ENCODE peak calls at places on chromosomes 7 and 10, in four cellular contexts. V is H1, Q is neuronal stem cell, U is mesenchymal stem cell. R is an unnamed sample.

GRCh38 chr7:34124765-34125164 is 219.4 kb downstream of the BMPER start:
- DNase-seq in V (no peak), Q (no peak), U (no peak), R (no peak)

GRCh38 chr10:79250259-79250658 is 97.0 kb upstream of the PPIF start:
- DNase-seq in V (no peak), Q (no peak), U (no peak), R (no peak)

GRCh38 chr7:138814806-138815332 is 16.9 kb upstream of the ATP6V0A4 start:
- DNase-seq in V (no peak), Q (no peak), U (no peak), R (no peak)

GRCh38 chr7:151539055-151539714 is 19.5 kb upstream of the RHEB start:
- DNase-seq in V (no peak), Q (peak), U (peak), R (peak)

GRCh38 chr7:78620931-78621330 is 822.4 kb downstream of the PHTF2 start:
- DNase-seq in V (no peak), Q (peak), U (peak), R (peak)

GRCh38 chr7:28787116-28787515 is 171.0 kb downstream of the TRIL start:
- DNase-seq in V (no peak), Q (no peak), U (no peak), R (no peak)

GRCh38 chr7:148503900-148504487 is 86.6 kb upstream of the C7orf33 start:
- DNase-seq in V (no peak), Q (no peak), U (peak), R (no peak)

GRCh38 chr10:101812606-101813005 is 5.6 kb downstream of the OGA start:
- DNase-seq in V (no peak), Q (no peak), U (no peak), R (no peak)

GRCh38 chr10:24680647-24681475 is 42.8 kb downstream of the ARHGAP21 start:
- DNase-seq in V (no peak), Q (no peak), U (no peak), R (no peak)

GRCh38 chr7:32206987-32207386 is 136.8 kb upstream of the PDE1C start:
- DNase-seq in V (peak), Q (peak), U (peak), R (peak)

GRCh38 chr7:131530137-131530536 is 26.3 kb downstream of the PODXL start:
- DNase-seq in V (no peak), Q (no peak), U (no peak), R (no peak)

GRCh38 chr10:78964952-78965633 is 103.7 kb upstream of the ZMIZ1 start:
- DNase-seq in V (peak), Q (peak), U (peak), R (peak)

GRCh38 chr10:95742529-95742884 is 13.5 kb upstream of the ENTPD1 start:
- DNase-seq in V (no peak), Q (no peak), U (no peak), R (no peak)

GRCh38 chr7:20598479-20599419 is 16.7 kb upstream of the ABCB5 start:
- DNase-seq in V (no peak), Q (peak), U (peak), R (no peak)

GRCh38 chr7:122290476-122290875 is 14.1 kb downstream of the FEZF1 start:
- DNase-seq in V (no peak), Q (no peak), U (no peak), R (no peak)

DNA sequence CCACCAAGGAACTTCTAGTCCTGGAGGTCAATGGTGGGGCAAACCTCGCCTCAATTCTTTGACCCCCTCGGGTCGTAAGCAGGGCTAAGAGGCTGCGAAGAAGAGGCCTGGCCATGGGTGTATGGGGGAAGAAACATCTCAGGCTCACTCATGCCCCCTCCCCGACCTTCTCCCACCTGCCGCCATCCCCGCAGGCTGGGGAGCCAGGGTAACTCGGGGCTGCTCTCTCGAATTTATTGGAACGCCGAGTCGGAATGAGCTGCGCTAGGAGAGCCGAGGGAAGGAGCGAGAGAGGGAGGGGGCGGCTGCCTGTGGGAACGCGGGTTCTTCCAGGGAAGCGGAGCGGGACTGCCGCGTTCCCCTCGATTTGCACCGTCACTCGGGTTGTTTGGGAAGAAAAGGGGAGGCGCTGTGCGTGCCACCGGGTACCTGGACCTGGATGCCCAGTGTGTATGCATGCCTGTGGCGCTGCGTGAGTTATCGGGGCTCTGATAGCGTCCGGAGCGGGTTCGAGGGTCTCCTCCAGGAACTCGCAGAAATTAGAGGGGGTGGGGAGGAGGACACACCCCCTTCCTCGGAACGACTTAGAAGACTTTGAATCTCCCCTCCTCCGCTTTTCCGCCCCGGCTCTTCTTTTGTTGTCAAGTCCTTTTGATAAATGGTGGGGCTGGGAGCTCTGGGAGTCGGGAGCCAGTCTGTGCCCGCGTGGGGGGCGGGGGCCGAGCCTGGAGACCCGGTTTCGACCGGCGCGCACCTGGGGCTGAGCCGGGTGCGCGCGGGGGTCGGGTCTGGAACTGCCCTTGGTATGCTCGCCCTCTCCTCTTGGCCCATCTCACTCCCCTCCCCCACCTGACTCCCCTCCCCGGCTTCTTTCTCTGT is 1.8 kb upstream of the ZNF503 start:
- DNase-seq in V (peak), Q (peak), U (peak), R (peak)
- H3K27ac ChIP-seq in V (no peak), Q (peak), U (no peak), R (no peak)

GRCh38 chr7:27066148-27066547 is 29.7 kb downstream of the HOXA1 start:
- DNase-seq in V (no peak), Q (no peak), U (peak), R (no peak)
- H2BK12ac ChIP-seq in V (no peak), Q (no peak), U (no peak), R (no peak)

DNA sequence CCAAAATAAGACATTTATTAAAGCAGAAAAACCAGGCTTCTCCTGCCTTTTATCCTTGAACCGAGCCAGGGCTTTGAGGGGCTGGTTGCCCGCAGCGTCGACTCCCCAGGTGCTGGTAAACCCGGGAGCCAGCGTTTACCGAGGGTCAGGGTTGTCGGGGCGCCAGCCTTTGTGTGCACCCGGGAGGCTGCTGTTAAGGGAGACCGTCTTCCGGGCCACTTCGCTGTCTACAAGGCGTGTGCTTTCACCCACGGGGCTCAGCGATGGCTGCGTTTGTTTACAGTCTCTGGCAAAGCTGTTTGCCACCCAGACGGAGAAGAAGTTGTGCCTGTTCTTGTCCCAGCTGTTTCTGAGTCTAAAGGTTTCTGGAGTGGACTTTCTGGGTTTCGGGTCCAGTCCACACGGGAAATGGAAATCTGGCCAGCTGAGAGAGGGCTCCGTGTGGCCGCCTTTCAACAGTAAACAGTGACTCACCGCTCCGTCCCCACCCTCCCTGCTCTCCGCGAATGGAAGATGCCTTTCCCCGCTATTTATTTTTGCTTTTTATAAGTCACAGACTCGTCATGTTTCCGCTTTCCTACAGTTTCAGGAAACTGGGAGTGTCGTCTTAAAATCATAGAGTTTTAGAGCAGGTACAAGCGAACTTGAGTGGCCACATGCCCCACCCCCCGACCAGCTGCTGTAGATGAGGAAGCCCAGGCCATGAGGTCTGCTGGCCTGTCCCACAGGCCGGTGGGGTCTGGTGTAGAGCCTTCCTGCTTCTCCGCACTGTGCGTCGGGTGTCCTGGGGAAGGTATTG is 2.2 kb downstream of the MAFK start:
- DNase-seq in V (no peak), Q (no peak), U (peak), R (no peak)
- H2BK15ac ChIP-seq in V (no peak), Q (peak), U (peak), R (no peak)

GRCh38 chr7:26040085-26040484 is 111.9 kb upstream of the NFE2L3 start:
- DNase-seq in V (no peak), Q (no peak), U (no peak), R (no peak)
- H3K27ac ChIP-seq in V (no peak), Q (no peak), U (no peak), R (no peak)

DNA sequence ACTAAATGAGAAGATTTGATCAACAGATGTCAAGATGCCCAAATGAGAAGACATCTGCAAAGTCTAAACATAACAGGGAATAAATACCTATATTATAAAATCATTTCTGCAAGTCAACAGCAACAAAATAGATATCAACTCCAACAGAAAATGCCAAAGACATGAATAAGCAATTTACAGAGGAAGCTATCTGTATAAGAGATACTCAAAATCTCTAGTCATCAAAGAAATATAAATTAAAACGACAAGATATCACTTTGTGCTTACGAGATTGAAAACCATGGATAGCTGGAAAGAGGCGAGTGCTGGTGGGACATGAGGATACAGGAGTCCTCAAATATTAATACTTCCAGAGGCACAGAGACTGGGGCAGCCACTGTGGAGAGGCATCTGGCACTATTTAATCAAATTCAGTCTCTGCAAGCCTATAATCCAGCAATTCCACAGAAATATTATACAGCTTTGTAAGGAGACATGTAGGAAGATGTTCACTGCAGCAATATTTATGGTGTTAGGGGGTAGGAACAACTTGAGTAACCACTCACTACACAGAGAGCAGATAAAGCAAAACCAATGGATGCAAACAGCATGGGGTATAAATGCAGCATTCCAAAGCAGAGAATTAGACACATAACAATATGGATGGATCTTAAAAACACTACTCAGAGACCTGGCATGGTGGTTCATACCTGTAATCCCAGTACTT is 4.8 kb downstream of the DNMBP start:
- DNase-seq in V (no peak), Q (no peak), U (peak), R (no peak)
- H2BK12ac ChIP-seq in V (no peak), Q (no peak), U (peak), R (no peak)

R was measured in H9.